ENCODE peak calls at places on chromosomes 5 and 9, in four cellular contexts. S, K, M and N are unnamed samples.

GRCh38 chr5:171525086-171525485 is 105.6 kb downstream of the FGF18 start:
- DNase-seq in S (no peak), K (no peak), M (no peak), N (no peak)

GRCh38 chr9:126906086-126906485 is 8.5 kb upstream of the RALGPS1 start:
- DNase-seq in S (no peak), K (no peak), M (no peak), N (no peak)

GRCh38 chr9:101397746-101398334 is 578 bp downstream of the MRPL50 start:
- DNase-seq in S (no peak), K (no peak), M (no peak), N (no peak)

GRCh38 chr5:79956173-79956670 is 34.8 kb downstream of the MTX3 start:
- DNase-seq in S (no peak), K (peak), M (no peak), N (no peak)

GRCh38 chr9:89367726-89368437 is 49.6 kb downstream of the SECISBP2 start:
- DNase-seq in S (no peak), K (no peak), M (no peak), N (no peak)

GRCh38 chr5:134242146-134242545 is 16.3 kb upstream of the PPP2CA start:
- DNase-seq in S (no peak), K (peak), M (no peak), N (no peak)

GRCh38 chr9:2134391-2134790 is 119.2 kb downstream of the SMARCA2 start:
- DNase-seq in S (no peak), K (peak), M (no peak), N (no peak)

GRCh38 chr5:61881821-61882220 is 424.2 kb upstream of the KIF2A start:
- DNase-seq in S (no peak), K (no peak), M (no peak), N (no peak)

GRCh38 chr9:5633243-5633642 is 4.3 kb downstream of the RIC1 start:
- DNase-seq in S (no peak), K (peak), M (no peak), N (no peak)